ENCODE peak calls at places on chromosomes 2 and 18, in five cellular contexts. B is OCI-LY7, Z is right lobe of liver, F is kidney, P is left ventricle myocardium inferior. R is an unnamed sample. For H3K4me1, the result is how much of the 10 kb centered on the place peaks cover.

GRCh38 chr2:117856415-117857210 is 42.1 kb downstream of the DDX18 start:
- DNase-seq in Z (no peak), F (no peak), P (no peak), B (no peak), R (no peak)

GRCh38 chr2:36507408-36507812 is 90.6 kb downstream of the FEZ2 start:
- DNase-seq in Z (no peak), B (peak), F (no peak), P (no peak), R (no peak)

GRCh38 chr2:198273670-198274069 is 469.3 kb downstream of the PLCL1 start:
- DNase-seq in Z (no peak), F (no peak), B (no peak), P (no peak), R (no peak)

GRCh38 chr2:135688002-135688401 is 53.7 kb upstream of the UBXN4 start:
- DNase-seq in Z (no peak), F (no peak), B (no peak), P (no peak), R (no peak)

GRCh38 chr2:234288974-234289455 is 207.9 kb downstream of the ARL4C start:
- DNase-seq in F (peak), P (peak), Z (peak), B (peak), R (peak)

GRCh38 chr2:29017716-29018275 is 36.7 kb downstream of the TOGARAM2 start:
- DNase-seq in F (no peak), B (no peak), P (no peak), Z (no peak), R (peak)

GRCh38 chr18:64201781-64202180 is 52.9 kb upstream of the LINC00305 start:
- DNase-seq in P (no peak), B (no peak), Z (no peak), F (no peak), R (no peak)

GRCh38 chr2:48651127-48651526 is 33.5 kb downstream of the GTF2A1L start:
- DNase-seq in B (no peak), P (no peak), Z (no peak), F (no peak), R (no peak)

GRCh38 chr2:151771599-151772358 is 37.5 kb upstream of the NEB start:
- DNase-seq in B (peak), Z (no peak), F (no peak), P (no peak), R (peak)

GRCh38 chr2:125444106-125444505 is 1211.9 kb upstream of the GYPC start:
- DNase-seq in F (no peak), P (no peak), Z (no peak), B (no peak), R (no peak)

GRCh38 chr18:54671291-54671881 is 80.3 kb downstream of the DYNAP start:
- DNase-seq in B (peak), Z (no peak), F (no peak), P (no peak), R (no peak)

GRCh38 chr2:217724436-217724835 is 278.4 kb downstream of the TNS1 start:
- DNase-seq in B (no peak), Z (no peak), F (no peak), P (no peak), R (no peak)

GRCh38 chr2:12589802-12590320 is 126.9 kb upstream of the TRIB2 start:
- DNase-seq in B (peak), Z (no peak), P (no peak), F (no peak), R (no peak)

GRCh38 chr2:191126386-191126785 is 24.4 kb downstream of the STAT4 start:
- DNase-seq in F (no peak), P (no peak), B (no peak), Z (no peak), R (no peak)

GRCh38 chr2:175366814-175367213 is 185.3 kb upstream of the ATP5MC3 start:
- DNase-seq in P (no peak), F (no peak), Z (no peak), B (peak), R (no peak)

GRCh38 chr2:134244587-134244986 is 9.3 kb upstream of the MGAT5 start:
- DNase-seq in B (peak), F (no peak), Z (no peak), P (no peak), R (no peak)

GRCh38 chr2:134244091-134244490 is 9.8 kb upstream of the MGAT5 start:
- DNase-seq in F (no peak), P (no peak), Z (no peak), B (no peak), R (no peak)

GRCh38 chr2:134245340-134245984 is 8.4 kb upstream of the MGAT5 start:
- DNase-seq in B (peak), Z (peak), P (peak), F (no peak), R (peak)

GRCh38 chr2:134247679-134248078 is 6.2 kb upstream of the MGAT5 start:
- DNase-seq in B (peak), P (no peak), F (no peak), Z (no peak), R (no peak)

GRCh38 chr2:134246154-134246874 is 7.6 kb upstream of the MGAT5 start:
- DNase-seq in Z (no peak), B (peak), P (no peak), F (no peak), R (no peak)
- H3K4me1 ChIP-seq in Z (under half), B (half or more), P (half or more), F (under half), R (under half)

DNA sequence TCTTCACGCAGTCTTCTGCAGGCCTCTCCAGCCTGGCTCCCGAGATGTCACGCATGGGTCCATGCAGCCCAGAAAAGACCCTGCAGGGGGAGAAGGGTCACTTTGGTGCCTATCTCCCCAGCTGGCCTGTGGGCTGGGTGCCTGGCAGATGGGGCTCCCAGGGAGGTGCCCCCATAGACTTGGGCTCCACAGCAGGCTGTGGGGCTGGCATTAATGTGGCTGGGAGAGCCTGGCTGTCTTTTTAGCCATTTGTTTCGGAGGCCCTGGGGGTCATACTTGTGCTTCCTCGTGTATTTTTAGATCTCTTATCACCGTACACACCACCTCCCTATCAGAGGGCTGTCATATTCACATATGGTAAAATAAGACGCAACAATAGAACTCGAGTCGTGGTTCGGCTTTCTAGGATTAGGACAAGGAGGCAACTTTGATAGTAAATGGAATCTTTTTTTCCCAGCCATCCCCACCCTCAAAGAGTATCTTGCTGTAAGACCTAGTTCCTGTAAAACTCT is 74.5 kb downstream of the LRRFIP1 start:
- DNase-seq in B (no peak), P (no peak), Z (no peak), F (no peak), R (no peak)
- H3K4me1 ChIP-seq in B (half or more), P (half or more), Z (under half), F (half or more), R (half or more)

GRCh38 chr2:220228310-220229006 is 601.0 kb downstream of the SLC4A3 start:
- DNase-seq in F (no peak), B (no peak), Z (no peak), P (no peak), R (no peak)

GRCh38 chr2:220227272-220227920 is 600.0 kb downstream of the SLC4A3 start:
- DNase-seq in B (no peak), F (no peak), Z (no peak), P (no peak), R (no peak)

GRCh38 chr2:220224711-220225519 is 597.5 kb downstream of the SLC4A3 start:
- DNase-seq in P (no peak), Z (no peak), B (no peak), F (no peak), R (no peak)

GRCh38 chr2:220226541-220226940 is 599.1 kb downstream of the SLC4A3 start:
- DNase-seq in Z (no peak), F (no peak), P (no peak), B (no peak), R (no peak)

DNA sequence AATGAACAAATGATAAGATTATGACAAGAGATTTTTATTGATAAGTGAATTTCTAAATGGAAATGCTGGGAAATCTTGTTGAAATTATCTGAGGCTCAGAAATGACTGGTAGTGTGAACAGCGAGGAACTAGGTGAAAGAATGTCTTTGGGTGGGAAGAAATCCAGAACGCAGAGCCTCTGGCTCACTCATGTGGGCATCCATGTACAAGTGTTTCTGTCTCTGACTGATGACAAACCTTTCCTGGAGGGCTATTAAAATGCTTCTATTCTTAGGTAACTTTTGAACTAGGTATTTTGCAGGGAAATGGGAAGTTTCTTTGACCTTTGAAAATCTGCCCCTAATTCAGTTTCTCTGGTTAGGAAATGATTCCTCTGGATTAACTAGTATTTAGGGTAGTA is 598.6 kb downstream of the SLC4A3 start:
- DNase-seq in P (no peak), Z (no peak), F (no peak), B (no peak), R (no peak)
- H3K4me1 ChIP-seq in P (under half), Z (under half), F (under half), B (under half), R (under half)

GRCh38 chr2:9099341-9099751 is 95.9 kb upstream of the MBOAT2 start:
- DNase-seq in F (no peak), B (no peak), Z (no peak), P (no peak), R (no peak)

GRCh38 chr2:9100080-9100876 is 96.8 kb upstream of the MBOAT2 start:
- DNase-seq in F (no peak), P (no peak), Z (no peak), B (no peak), R (no peak)

GRCh38 chr2:9102861-9103662 is 99.6 kb upstream of the MBOAT2 start:
- DNase-seq in P (no peak), F (peak), Z (peak), B (no peak), R (no peak)

GRCh38 chr2:9103663-9104277 is 100.3 kb upstream of the MBOAT2 start:
- DNase-seq in F (no peak), Z (no peak), B (no peak), P (no peak), R (no peak)

DNA sequence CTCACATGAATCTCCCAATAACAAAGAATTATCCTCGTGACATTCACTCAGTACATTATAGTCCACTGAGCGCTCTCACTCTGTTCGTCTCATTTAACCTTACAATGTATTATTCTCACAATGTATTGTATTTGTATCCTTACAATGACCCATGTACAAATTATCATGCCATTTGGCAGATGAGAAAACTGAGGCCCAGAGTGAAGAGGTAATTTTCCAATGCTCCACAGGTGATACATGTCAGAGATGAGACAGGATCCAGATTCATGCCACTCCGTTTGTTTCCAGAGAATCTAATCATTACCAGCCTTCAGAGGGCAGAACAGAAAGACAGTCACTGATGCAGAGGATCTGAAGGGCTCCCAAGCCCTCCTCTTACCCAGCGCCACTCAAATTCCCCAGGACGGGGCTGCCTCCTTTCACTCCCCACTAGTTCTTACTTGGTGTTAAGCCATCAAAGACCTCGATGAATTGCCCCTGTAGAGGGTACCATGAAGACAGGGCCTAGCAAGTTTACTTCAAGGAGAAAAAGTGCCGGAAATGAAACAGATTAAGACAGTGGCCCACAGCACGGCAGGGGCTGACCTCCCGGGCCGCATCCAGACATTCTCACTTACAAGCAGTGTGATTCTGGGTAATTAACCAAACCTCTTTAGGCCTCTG is 98.4 kb upstream of the MBOAT2 start:
- DNase-seq in P (no peak), Z (no peak), B (no peak), F (no peak), R (no peak)
- H3K4me1 ChIP-seq in P (under half), Z (under half), B (under half), F (under half), R (under half)

GRCh38 chr2:69097148-69097610 is 84.2 kb downstream of the ANTXR1 start:
- DNase-seq in Z (no peak), P (no peak), B (no peak), F (no peak), R (no peak)
- H3K4me1 ChIP-seq in Z (under half), P (under half), B (under half), F (under half), R (under half)

GRCh38 chr2:98559581-98559980 is 48.7 kb downstream of the COA5 start:
- DNase-seq in F (no peak), P (no peak), B (peak), Z (no peak), R (no peak)

GRCh38 chr2:98560256-98560771 is 48.0 kb downstream of the COA5 start:
- DNase-seq in Z (no peak), B (no peak), F (no peak), P (peak), R (no peak)

GRCh38 chr2:98558852-98559530 is 49.3 kb downstream of the COA5 start:
- DNase-seq in P (no peak), F (no peak), Z (no peak), B (no peak), R (no peak)

GRCh38 chr2:98561902-98562695 is 46.2 kb downstream of the COA5 start:
- DNase-seq in Z (no peak), P (no peak), F (no peak), B (no peak), R (no peak)

GRCh38 chr2:98561018-98561417 is 47.3 kb downstream of the COA5 start:
- DNase-seq in F (no peak), B (no peak), P (no peak), Z (no peak), R (no peak)
- H3K4me1 ChIP-seq in F (under half), B (half or more), P (half or more), Z (under half), R (under half)

GRCh38 chr2:241110607-241111442 is 8.7 kb upstream of the MTERF4 start:
- DNase-seq in P (no peak), F (peak), Z (no peak), B (peak), R (no peak)

GRCh38 chr2:241111443-241111810 is 9.3 kb upstream of the MTERF4 start:
- DNase-seq in F (peak), B (no peak), Z (peak), P (no peak), R (no peak)

GRCh38 chr2:241108271-241109209 is 6.5 kb upstream of the MTERF4 start:
- DNase-seq in B (no peak), P (no peak), F (no peak), Z (no peak), R (no peak)

GRCh38 chr2:241109210-241110088 is 7.4 kb upstream of the MTERF4 start:
- DNase-seq in Z (peak), P (no peak), F (no peak), B (no peak), R (no peak)

GRCh38 chr2:241110089-241110606 is 8.1 kb upstream of the MTERF4 start:
- DNase-seq in F (no peak), P (no peak), B (no peak), Z (peak), R (no peak)
- H3K4me1 ChIP-seq in F (under half), P (under half), B (under half), Z (under half), R (under half)

GRCh38 chr2:231670892-231671616 is 37.3 kb upstream of the PTMA start:
- DNase-seq in F (peak), B (peak), Z (no peak), P (no peak), R (no peak)

GRCh38 chr2:231673348-231673770 is 35.0 kb upstream of the PTMA start:
- DNase-seq in F (no peak), B (peak), P (peak), Z (no peak), R (no peak)

GRCh38 chr2:231672617-231673347 is 35.5 kb upstream of the PTMA start:
- DNase-seq in P (no peak), B (peak), F (no peak), Z (no peak), R (no peak)

GRCh38 chr2:231668981-231669380 is 39.3 kb upstream of the PTMA start:
- DNase-seq in P (no peak), Z (no peak), B (no peak), F (no peak), R (no peak)

DNA sequence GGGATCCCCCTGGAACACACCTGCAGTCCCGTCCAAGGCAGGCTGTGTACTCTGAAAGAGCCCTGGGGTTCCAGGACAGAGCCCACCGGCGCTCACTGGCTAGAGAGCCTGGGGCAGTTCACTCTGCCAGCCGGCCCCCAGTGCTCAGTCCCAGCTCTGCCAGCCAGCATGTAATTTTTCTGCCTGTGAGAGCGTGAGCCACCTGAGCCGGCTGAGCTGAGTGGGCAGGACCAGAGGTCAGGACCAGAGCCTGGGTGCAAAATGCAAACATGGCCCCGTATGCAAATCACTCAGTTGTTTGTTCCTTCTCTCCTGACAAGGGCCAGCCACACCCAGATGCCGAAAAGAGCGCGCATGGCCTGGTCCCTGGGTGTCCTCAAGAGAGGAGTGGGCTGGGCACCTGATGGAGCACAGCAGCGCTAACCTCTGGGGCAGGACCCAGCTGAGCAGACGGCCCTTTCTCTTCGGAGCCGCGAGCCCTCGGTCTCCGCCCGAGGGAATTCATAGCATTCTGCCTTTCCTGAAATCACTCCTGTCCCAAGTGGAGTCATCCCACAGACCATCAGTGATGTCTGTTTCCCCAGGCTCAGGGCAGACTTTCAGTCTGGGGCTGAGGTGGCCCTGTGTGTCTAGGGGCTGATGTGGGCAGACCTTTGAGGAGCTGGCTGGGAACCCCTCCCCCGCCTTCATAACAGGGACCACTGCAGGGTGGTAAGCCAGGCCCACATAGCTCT is 36.5 kb upstream of the PTMA start:
- DNase-seq in F (no peak), Z (no peak), B (peak), P (no peak), R (no peak)
- H3K4me1 ChIP-seq in F (under half), Z (under half), B (half or more), P (half or more), R (under half)

GRCh38 chr2:20432714-20433113 is 14.2 kb upstream of the RHOB start:
- DNase-seq in P (no peak), B (no peak), F (no peak), Z (peak), R (no peak)
- H3K4me1 ChIP-seq in P (under half), B (under half), F (under half), Z (under half), R (under half)

GRCh38 chr2:156340377-156340776 is 7.9 kb upstream of the NR4A2 start:
- DNase-seq in Z (no peak), F (no peak), B (no peak), P (no peak), R (no peak)

GRCh38 chr2:156339866-156340265 is 7.3 kb upstream of the NR4A2 start:
- DNase-seq in Z (no peak), F (no peak), B (no peak), P (no peak), R (no peak)

GRCh38 chr2:156338578-156338977 is 6.1 kb upstream of the NR4A2 start:
- DNase-seq in B (no peak), P (no peak), Z (no peak), F (no peak), R (no peak)

GRCh38 chr2:156340818-156341481 is 8.4 kb upstream of the NR4A2 start:
- DNase-seq in B (no peak), Z (no peak), F (no peak), P (no peak), R (no peak)

DNA sequence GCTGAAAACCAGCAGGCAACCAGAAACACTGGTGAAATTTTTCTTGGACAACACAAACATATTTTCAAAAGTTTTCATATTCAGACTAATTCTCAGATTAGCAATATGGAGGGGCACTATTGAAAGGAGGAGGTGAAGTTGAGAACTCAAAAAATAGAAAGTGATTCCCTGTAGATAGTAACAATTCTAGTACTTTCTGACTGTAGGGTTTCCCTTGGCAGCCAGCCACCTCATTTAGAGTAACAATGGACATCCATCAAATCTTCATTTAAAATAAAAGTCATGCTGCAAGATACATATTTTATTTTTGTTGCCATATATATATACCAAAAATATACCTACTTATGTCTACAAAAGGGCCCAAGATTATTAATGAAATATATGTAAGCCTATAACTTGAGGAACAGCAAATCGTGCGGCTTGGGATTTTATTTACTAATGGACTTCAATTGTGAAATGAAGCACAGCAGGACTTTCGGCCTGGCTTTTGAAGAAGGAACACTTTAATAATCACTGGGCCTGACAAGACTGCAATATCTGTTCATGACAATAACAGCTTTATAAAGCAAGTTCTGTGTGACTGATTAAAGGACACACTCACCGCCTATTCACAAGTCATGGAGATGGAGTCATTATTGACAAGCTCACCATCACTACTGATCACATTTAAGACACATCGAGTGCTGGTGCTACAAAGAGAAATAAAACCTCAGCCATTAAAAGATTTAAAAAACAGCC is 6.8 kb upstream of the NR4A2 start:
- DNase-seq in P (no peak), Z (no peak), B (no peak), F (no peak), R (no peak)
- H3K4me1 ChIP-seq in P (under half), Z (under half), B (under half), F (under half), R (under half)